ENCODE peak calls at places on chromosome 10, in five cellular contexts. O is HCT116, E is IMR-90, I is hepatocyte, V is uterus. M is an unnamed sample.
A peak's percentile ranks its signal among the peaks of the same experiment; 100 is the strongest.

GRCh38 chr10:114166053-114166452 is 8.0 kb downstream of the CCDC186 start:
- DNase-seq in I (no peak), V (no peak), O (no peak), E (no peak), M (peak; percentile 70)

GRCh38 chr10:62738916-62739315 is 65.6 kb upstream of the ADO start:
- DNase-seq in E (peak; percentile 79), V (no peak), O (no peak), I (no peak), M (peak; percentile 86)

GRCh38 chr10:49273626-49274025 is 25.3 kb upstream of the C10orf71 start:
- DNase-seq in V (no peak), E (no peak), O (no peak), I (no peak), M (no peak)

GRCh38 chr10:8908013-8908412 is 853.5 kb downstream of the GATA3 start:
- DNase-seq in V (no peak), E (no peak), I (no peak), O (no peak), M (no peak)

GRCh38 chr10:58028597-58029366 is 238.9 kb downstream of the IPMK start:
- DNase-seq in I (no peak), V (no peak), O (no peak), E (peak; percentile 89), M (peak; percentile 35)

GRCh38 chr10:30434273-30435067 is 486 bp downstream of the MAP3K8 start:
- DNase-seq in V (peak; percentile 89), O (peak; percentile 31), E (peak; percentile 74), I (peak; percentile 94), M (peak; percentile 48)

GRCh38 chr10:99945286-99945685 is 64.5 kb downstream of the DNMBP start:
- DNase-seq in V (peak; percentile 69), O (no peak), E (peak; percentile 93), I (peak; percentile 54), M (peak; percentile 83)

GRCh38 chr10:74079914-74080590 is 70.6 kb downstream of the AP3M1 start:
- DNase-seq in E (peak; percentile 34), O (peak; percentile 35), I (no peak), V (no peak), M (peak; percentile 60)

GRCh38 chr10:124879136-124879535 is 62.8 kb upstream of the ZRANB1 start:
- DNase-seq in V (no peak), O (no peak), I (no peak), E (no peak), M (no peak)

GRCh38 chr10:6753644-6754043 is 173.6 kb upstream of the PRKCQ start:
- DNase-seq in E (no peak), V (no peak), I (no peak), O (no peak), M (no peak)

GRCh38 chr10:123241391-123242141 is 87.4 kb downstream of the BUB3 start:
- DNase-seq in V (no peak), O (no peak), E (no peak), I (no peak), M (peak; percentile 26)

GRCh38 chr10:102802920-102803534 is 34.2 kb downstream of the CYP17A1 start:
- DNase-seq in E (peak; percentile 99), V (peak; percentile 70), O (no peak), I (peak; percentile 38), M (peak; percentile 89)

GRCh38 chr10:80144302-80145131 is 12.0 kb downstream of the PLAC9 start:
- DNase-seq in V (no peak), I (no peak), O (peak; percentile 15), E (no peak), M (no peak)

GRCh38 chr10:4595920-4596319 is 230.1 kb upstream of the AKR1E2 start:
- DNase-seq in V (no peak), I (no peak), E (peak; percentile 35), O (no peak), M (peak; percentile 44)

GRCh38 chr10:23172429-23172828 is 19.7 kb upstream of the PTF1A start:
- DNase-seq in E (no peak), I (no peak), O (no peak), V (no peak), M (no peak)

GRCh38 chr10:60964257-60965235 is 20.6 kb upstream of the RHOBTB1 start:
- DNase-seq in I (peak; percentile 85), V (peak; percentile 83), O (peak; percentile 73), E (peak; percentile 91), M (peak; percentile 95)

GRCh38 chr10:124999433-125000365 is 57.8 kb downstream of the ZRANB1 start:
- DNase-seq in E (peak; percentile 92), V (peak; percentile 40), O (no peak), I (no peak), M (no peak)

GRCh38 chr10:35565602-35566061 is 39.5 kb upstream of the GJD4 start:
- DNase-seq in I (no peak), V (no peak), O (no peak), E (peak; percentile 71), M (no peak)

GRCh38 chr10:79249156-79250121 is 97.8 kb upstream of the PPIF start:
- DNase-seq in V (no peak), I (no peak), E (no peak), O (no peak), M (no peak)

GRCh38 chr10:19803676-19804075 is 12.6 kb upstream of the PLXDC2 start:
- DNase-seq in I (no peak), V (no peak), E (no peak), O (no peak), M (no peak)

GRCh38 chr10:23656735-23657134 is 217.9 kb downstream of the OTUD1 start:
- DNase-seq in I (peak; percentile 18), V (no peak), O (no peak), E (no peak), M (peak; percentile 17)

GRCh38 chr10:73647211-73647874 is 6.1 kb upstream of the MYOZ1 start:
- DNase-seq in O (no peak), V (peak; percentile 61), E (no peak), I (peak; percentile 77), M (no peak)

GRCh38 chr10:10515479-10516204 is 502.0 kb upstream of the CELF2 start:
- DNase-seq in E (no peak), O (no peak), V (no peak), I (no peak), M (no peak)

GRCh38 chr10:129057856-129058663 is 409.0 kb upstream of the MGMT start:
- DNase-seq in V (no peak), I (no peak), O (no peak), E (no peak), M (no peak)

GRCh38 chr10:46553238-46554049 is 3.0 kb downstream of the GPRIN2 start:
- DNase-seq in I (no peak), O (no peak), V (no peak), E (no peak), M (no peak)

GRCh38 chr10:123991622-123992570 is 100.3 kb upstream of the CPXM2 start:
- DNase-seq in E (no peak), V (no peak), I (no peak), O (no peak), M (no peak)

GRCh38 chr10:96387601-96388000 is 28.8 kb upstream of the OPALIN start:
- DNase-seq in O (no peak), V (no peak), I (no peak), E (no peak), M (no peak)

GRCh38 chr10:69612760-69613159 is 17.3 kb upstream of the FAM241B start:
- DNase-seq in I (no peak), V (no peak), E (no peak), O (no peak), M (peak; percentile 17)

GRCh38 chr10:104109908-104110662 is 11.9 kb upstream of the SFR1 start:
- DNase-seq in E (peak; percentile 87), O (peak; percentile 90), V (no peak), I (peak; percentile 26), M (peak; percentile 99)

DNA sequence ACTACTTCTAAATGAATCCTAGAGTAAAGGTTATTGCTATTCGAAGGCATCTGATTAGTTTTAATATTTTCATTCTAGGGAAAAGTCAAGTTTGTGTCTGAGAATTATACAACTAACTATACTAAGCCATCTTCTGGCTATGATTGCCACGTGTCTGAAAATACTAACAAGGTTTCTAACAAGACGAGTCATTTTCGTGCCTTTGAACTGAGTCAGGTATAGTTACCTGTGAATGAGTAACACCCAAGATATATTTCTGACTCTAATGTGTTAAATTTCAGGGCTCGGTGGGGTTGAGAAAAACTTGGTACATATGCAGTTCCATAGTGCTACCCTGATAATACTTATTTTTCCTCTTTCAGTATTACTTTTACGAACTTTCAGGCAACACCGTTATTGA is 35.5 kb downstream of the TASOR2 start:
- DNase-seq in I (no peak), V (no peak), O (no peak), E (no peak), M (peak; percentile 88)
- H3K27me3 ChIP-seq in I (no peaks in the 10 kb centered on the region), V (no peaks in the 10 kb centered on the region), O (no peaks in the 10 kb centered on the region), E (no peaks in the 10 kb centered on the region), M (no peaks in the 10 kb centered on the region)

GRCh38 chr10:71216363-71216695 is 4.0 kb downstream of the UNC5B start:
- DNase-seq in I (no peak), V (no peak), O (no peak), E (no peak), M (no peak)
- H3K4me3 ChIP-seq in I (no peak overlapping the region), V (no peak overlapping the region), O (no peak overlapping the region), E (no peak overlapping the region), M (peak overlapping the region; percentile 43)

GRCh38 chr10:341081-341740 is 206.0 kb downstream of the ZMYND11 start:
- DNase-seq in E (no peak), I (no peak), O (no peak), V (no peak), M (no peak)
- H3K36me3 ChIP-seq in E (peaks cover 46% of the 10 kb centered on the region), I (no peaks in the 10 kb centered on the region), O (peaks cover 13% of the 10 kb centered on the region), V (no peaks in the 10 kb centered on the region), M (no peaks in the 10 kb centered on the region)

DNA sequence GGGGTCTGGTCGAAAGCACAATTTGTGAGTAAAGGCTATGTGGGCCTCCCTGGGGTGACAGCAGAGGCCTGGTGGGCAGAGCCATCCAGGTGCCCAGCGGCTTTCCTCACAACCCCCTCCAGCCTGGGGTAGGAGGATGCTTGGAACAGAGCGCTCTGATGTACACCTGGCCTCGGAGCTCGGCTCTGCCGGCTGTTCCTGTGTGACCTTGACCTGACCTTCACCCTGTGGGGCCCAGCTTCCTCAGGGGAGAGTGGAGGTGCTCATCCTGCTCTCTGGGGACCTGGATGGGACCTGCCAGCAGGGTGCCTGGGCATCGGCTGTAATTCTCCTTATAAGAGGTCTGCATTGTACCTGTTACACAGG is 28.9 kb downstream of the RET start:
- DNase-seq in V (no peak), I (no peak), E (no peak), O (no peak), M (no peak)
- H3K27me3 ChIP-seq in V (no peaks in the 10 kb centered on the region), I (peaks cover 27% of the 10 kb centered on the region), E (peaks cover 26% of the 10 kb centered on the region), O (no peaks in the 10 kb centered on the region), M (peaks cover 9% of the 10 kb centered on the region)

M was measured in bronchial epithelial cell.